ENCODE peak calls at places on chromosomes 1 and 21, in ten cellular contexts. B is SJSA1; X is right cardiac atrium; W is RPMI7951; D is amygdala; K is EL; S is activated naive CD8-positive, alpha-beta T cell treated with anti-CD3 and anti-CD28 coated beads, Interleukin-2, amount 50 U/mL, for 24 hours; J is AG10803; U is PC-3; L is Ammon's horn. I is an unnamed sample.

GRCh38 chr21:43301424-43302355 is 125.2 kb downstream of the SIK1 start:
- DNase-seq in B (no peak), X (peak; percentile 57), W (no peak), D (no peak), K (no peak), S (no peak), J (no peak), U (no peak), L (no peak), I (no peak)

GRCh38 chr1:59279651-59280050 is 17.2 kb upstream of the FGGY start:
- DNase-seq in B (no peak), X (no peak), W (peak; percentile 33), D (no peak), K (no peak), S (no peak), J (peak; percentile 86), U (no peak), L (no peak), I (no peak)

GRCh38 chr1:36089393-36090121 is 865 bp downstream of the ADPRS start:
- DNase-seq in B (no peak), X (peak; percentile 56), W (peak; percentile 66), D (no peak), K (peak; percentile 65), S (peak; percentile 34), J (peak; percentile 58), U (no peak), L (no peak), I (peak; percentile 61)

GRCh38 chr1:149942885-149943284 is 6.2 kb upstream of the MTMR11 start:
- DNase-seq in B (no peak), X (no peak), W (no peak), D (no peak), K (no peak), S (no peak), J (no peak), U (no peak), L (no peak), I (no peak)

GRCh38 chr1:31549807-31550620 is 26.3 kb upstream of the TINAGL1 start:
- DNase-seq in B (no peak), X (no peak), W (peak; percentile 35), D (no peak), K (no peak), S (no peak), J (peak; percentile 12), U (peak; percentile 80), L (peak; percentile 23), I (no peak)

GRCh38 chr1:234737915-234738314 is 127.9 kb upstream of the IRF2BP2 start:
- DNase-seq in B (no peak), X (no peak), W (no peak), D (no peak), K (no peak), S (no peak), J (no peak), U (no peak), L (peak; percentile 68), I (no peak)

GRCh38 chr1:222904451-222904850 is 89.6 kb downstream of the DISP1 start:
- DNase-seq in B (no peak), X (no peak), W (no peak), D (no peak), K (no peak), S (no peak), J (no peak), U (no peak), L (no peak), I (no peak)

GRCh38 chr1:233183226-233184020 is 112.1 kb downstream of the PCNX2 start:
- DNase-seq in B (no peak), X (no peak), W (peak; percentile 16), D (no peak), K (peak; percentile 52), S (no peak), J (peak; percentile 23), U (peak; percentile 10), L (no peak), I (no peak)

GRCh38 chr1:66300986-66301451 is 232.9 kb upstream of the SGIP1 start:
- DNase-seq in B (no peak), X (no peak), W (peak; percentile 82), D (no peak), K (peak; percentile 62), S (no peak), J (peak; percentile 59), U (peak; percentile 19), L (no peak), I (no peak)

GRCh38 chr1:157497284-157497683 is 55.0 kb downstream of the FCRL5 start:
- DNase-seq in B (no peak), X (no peak), W (no peak), D (no peak), K (no peak), S (no peak), J (no peak), U (no peak), L (no peak), I (no peak)

GRCh38 chr1:149843302-149844041 is 55.9 kb upstream of the BOLA1 start:
- DNase-seq in B (peak; percentile 8), X (peak; percentile 3), W (no peak), D (no peak), K (no peak), S (no peak), J (peak; percentile 3), U (peak; percentile 11), L (peak; percentile 8), I (no peak)

GRCh38 chr1:33302325-33302724 is 18.6 kb downstream of the A3GALT2 start:
- DNase-seq in B (no peak), X (peak; percentile 47), W (no peak), D (no peak), K (no peak), S (peak; percentile 18), J (no peak), U (no peak), L (no peak), I (no peak)

GRCh38 chr1:169367686-169368405 is at the start of the genes BLZF1 and NME7:
- DNase-seq in B (peak; percentile 97), X (peak; percentile 97), W (peak; percentile 96), D (peak; percentile 94), K (peak; percentile 98), S (peak; percentile 97), J (peak; percentile 95), U (peak; percentile 100), L (peak; percentile 99), I (peak; percentile 94)